ENCODE peak calls at places on chromosome 3, in five cellular contexts. M is CD4-positive, alpha-beta T cell; E is HepG2; K is fibroblast of pulmonary artery; L is AG04450. Q is an unnamed sample.
A peak's percentile ranks its signal among the peaks of the same experiment; 100 is the strongest.

GRCh38 chr3:183116051-183116614 is 16.8 kb upstream of the MCCC1 start:
- DNase-seq in M (peak; percentile 47), L (no peak), K (no peak), E (peak; percentile 39), Q (no peak)

GRCh38 chr3:21942328-21942727 is 191.3 kb upstream of the ZNF385D start:
- DNase-seq in E (no peak), K (peak; percentile 68), M (no peak), L (peak; percentile 26), Q (peak; percentile 64)

GRCh38 chr3:195597848-195598247 is 14.1 kb upstream of the APOD start:
- DNase-seq in E (no peak), M (no peak), L (no peak), K (peak; percentile 78), Q (no peak)

GRCh38 chr3:115790759-115791158 is 167.4 kb downstream of the GAP43 start:
- DNase-seq in M (peak; percentile 42), E (peak; percentile 84), K (peak; percentile 96), L (peak; percentile 83), Q (peak; percentile 98)

GRCh38 chr3:2558828-2559227 is 460.2 kb downstream of the CNTN4 start:
- DNase-seq in K (no peak), L (no peak), E (no peak), M (no peak), Q (no peak)

GRCh38 chr3:64143399-64144130 is 81.7 kb downstream of the PRICKLE2 start:
- DNase-seq in K (peak; percentile 60), M (no peak), E (no peak), L (peak; percentile 13), Q (peak; percentile 71)

GRCh38 chr3:53694648-53695356 is 151.4 kb downstream of the CHDH start:
- DNase-seq in M (no peak), E (no peak), L (no peak), K (no peak), Q (no peak)

GRCh38 chr3:57555316-57555715 is 758 bp upstream of the PDE12 start:
- DNase-seq in L (no peak), M (no peak), K (no peak), E (peak; percentile 29), Q (no peak)

GRCh38 chr3:167729591-167729990 is 5.1 kb downstream of the PDCD10 start:
- DNase-seq in M (no peak), E (no peak), K (peak; percentile 13), L (no peak), Q (no peak)

GRCh38 chr3:155323063-155323666 is 29.7 kb upstream of the STRIT1 start:
- DNase-seq in L (peak; percentile 64), K (peak; percentile 93), M (no peak), E (peak; percentile 62), Q (no peak)

GRCh38 chr3:11060500-11061251 is 68.1 kb downstream of the SLC6A1 start:
- DNase-seq in L (peak; percentile 23), K (peak; percentile 64), M (peak; percentile 44), E (peak; percentile 12), Q (peak; percentile 5)

GRCh38 chr3:15102833-15103232 is 3.9 kb upstream of the RBSN start:
- DNase-seq in L (no peak), K (no peak), M (no peak), E (no peak), Q (no peak)

GRCh38 chr3:47781326-47781684 is 388 bp downstream of the SMARCC1 start:
- DNase-seq in E (no peak), L (no peak), K (peak; percentile 15), M (peak; percentile 66), Q (no peak)

GRCh38 chr3:42229942-42230688 is 35.9 kb downstream of the CCK start:
- DNase-seq in E (peak; percentile 50), L (peak; percentile 33), K (peak; percentile 73), M (no peak), Q (peak; percentile 19)

GRCh38 chr3:148372476-148372875 is 325.2 kb upstream of the AGTR1 start:
- DNase-seq in M (no peak), E (no peak), K (no peak), L (no peak), Q (no peak)

GRCh38 chr3:123349566-123350450 is 99.1 kb downstream of the ADCY5 start:
- DNase-seq in L (no peak), M (no peak), E (no peak), K (no peak), Q (no peak)

GRCh38 chr3:112486811-112487505 is 12.3 kb downstream of the BTLA start:
- DNase-seq in M (no peak), K (peak; percentile 10), L (no peak), E (no peak), Q (no peak)

GRCh38 chr3:175914785-175915184 is 1055.7 kb downstream of the NAALADL2 start:
- DNase-seq in M (no peak), K (peak; percentile 6), E (no peak), L (no peak), Q (no peak)

GRCh38 chr3:197216914-197217313 is 81.5 kb downstream of the DLG1 start:
- DNase-seq in K (peak; percentile 36), E (no peak), M (no peak), L (no peak), Q (no peak)

GRCh38 chr3:3705090-3705775 is 94.0 kb upstream of the LRRN1 start:
- DNase-seq in E (no peak), K (no peak), L (no peak), M (no peak), Q (no peak)

GRCh38 chr3:130907500-130907899 is 13.6 kb downstream of the ATP2C1 start:
- DNase-seq in L (no peak), M (no peak), K (no peak), E (no peak), Q (no peak)

GRCh38 chr3:51354172-51354571 is 30.9 kb upstream of the MANF start:
- DNase-seq in E (no peak), M (no peak), L (no peak), K (no peak), Q (no peak)

GRCh38 chr3:50229490-50229889 is 6.5 kb upstream of the GNAI2 start:
- DNase-seq in M (no peak), K (no peak), E (no peak), L (no peak), Q (no peak)

GRCh38 chr3:23594897-23595670 is 210.7 kb upstream of the UBE2E1 start:
- DNase-seq in E (no peak), M (no peak), K (peak; percentile 42), L (no peak), Q (no peak)

GRCh38 chr3:122397136-122397645 is 13.2 kb downstream of the FAM162A start:
- DNase-seq in L (no peak), M (no peak), K (peak; percentile 42), E (no peak), Q (no peak)

GRCh38 chr3:23017800-23018199 is 185.3 kb upstream of the UBE2E2 start:
- DNase-seq in E (no peak), M (no peak), K (peak; percentile 28), L (no peak), Q (no peak)

GRCh38 chr3:4976109-4976508 is 3.1 kb upstream of the BHLHE40 start:
- DNase-seq in L (no peak), E (peak; percentile 79), M (no peak), K (peak; percentile 79), Q (no peak)

GRCh38 chr3:32257042-32257441 is 18.6 kb downstream of the CMTM8 start:
- DNase-seq in K (no peak), L (no peak), E (no peak), M (no peak), Q (no peak)
- TF ChIP-seq CTCF in K (no peak), L (no peak), E (no peak), M (no peak), Q (no peak)

DNA sequence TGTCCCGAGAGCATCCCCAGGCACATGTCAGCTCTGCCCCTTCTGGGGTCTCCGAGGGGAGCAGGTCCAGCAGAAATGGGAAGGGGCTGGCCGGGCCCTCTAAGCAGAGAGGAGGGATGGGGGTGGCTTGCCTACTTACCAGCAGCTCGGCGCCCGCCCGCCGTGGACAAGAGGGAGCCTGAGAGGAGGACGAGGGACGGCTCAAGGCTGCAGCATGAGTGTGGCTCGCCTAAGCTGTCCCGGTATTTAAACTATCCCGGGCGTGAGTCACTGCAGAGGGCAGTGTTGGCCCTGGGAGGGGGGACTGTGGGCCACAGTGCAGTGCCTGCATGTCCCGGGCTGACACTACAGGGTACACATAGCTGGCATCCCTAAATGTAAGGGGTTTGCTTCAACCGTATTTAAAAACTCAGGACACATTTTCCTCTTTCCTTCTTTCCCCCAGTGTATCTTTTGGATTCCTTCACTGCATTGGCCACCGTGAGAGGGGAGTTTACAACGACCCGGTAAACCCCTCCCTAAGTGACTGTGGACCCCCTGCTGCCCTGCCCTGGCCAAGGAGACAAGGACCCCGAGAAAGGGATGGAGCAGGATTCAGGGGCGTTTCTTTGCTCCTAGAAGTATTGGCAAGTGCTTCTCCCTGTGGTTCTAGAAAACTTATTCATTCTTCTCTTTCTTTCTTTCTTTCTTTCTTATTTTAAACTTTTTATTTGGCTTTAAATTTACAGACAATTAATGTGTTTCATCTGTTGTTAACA is at the start of gene LRRC15:
- DNase-seq in M (no peak), L (no peak), E (peak; percentile 38), K (peak; percentile 45), Q (peak; percentile 82)
- TF ChIP-seq CTCF in M (no peak), L (no peak), E (peak; percentile 70), K (no peak), Q (peak; percentile 19)

GRCh38 chr3:30642715-30643361 is 36.4 kb downstream of the TGFBR2 start:
- DNase-seq in M (no peak), K (no peak), L (no peak), E (no peak), Q (no peak)
- TF ChIP-seq CTCF in M (no peak), K (no peak), L (no peak), E (no peak), Q (no peak)

DNA sequence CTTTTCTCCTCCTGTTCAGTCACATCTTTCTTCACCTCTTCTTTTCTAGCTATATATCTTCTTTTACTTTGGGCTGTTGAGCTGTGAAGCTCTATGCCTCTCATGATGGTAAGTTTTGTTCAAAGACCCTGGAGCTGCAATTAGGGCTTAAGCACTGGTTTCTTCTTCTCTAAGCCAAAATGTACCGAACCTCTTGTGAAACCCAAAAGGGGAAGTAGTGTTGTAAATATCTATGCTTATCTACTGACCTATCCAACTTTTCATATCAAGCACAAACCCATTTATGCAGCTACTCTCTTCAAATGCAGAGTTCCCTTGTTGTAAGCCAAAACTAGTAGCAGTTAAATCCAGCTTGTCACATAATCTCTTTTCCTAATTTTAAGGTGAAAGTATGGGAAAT is 123.6 kb upstream of the CD96 start:
- DNase-seq in K (no peak), M (no peak), E (no peak), L (no peak), Q (no peak)
- TF ChIP-seq CTCF in K (no peak), M (no peak), E (no peak), L (no peak), Q (no peak)

GRCh38 chr3:132622148-132622547 is 25.1 kb downstream of the ACKR4 start:
- DNase-seq in L (no peak), K (no peak), M (no peak), E (no peak), Q (no peak)
- TF ChIP-seq CTCF in L (no peak), K (no peak), M (no peak), E (no peak), Q (no peak)

GRCh38 chr3:45185052-45185451 is 38.9 kb upstream of the CDCP1 start:
- DNase-seq in L (no peak), K (no peak), M (no peak), E (no peak), Q (no peak)
- TF ChIP-seq CTCF in L (no peak), K (no peak), M (no peak), E (no peak), Q (no peak)